ENCODE peak calls at places on chromosomes 1 and 21, in seven cellular contexts. G is activated naive CD8-positive, alpha-beta T cell treated with anti-CD3 and anti-CD28 coated beads, Interleukin-2, amount 50 U/mL, for 16 hours; T is left ventricle myocardium superior; N is effector memory CD8-positive, alpha-beta T cell; H is GM06990; P is NCI-H2171 treated with DMSO at 0.1 percent for 48 hours; A is upper lobe of right lung. M is an unnamed sample.

GRCh38 chr1:198246331-198246730 is 89.5 kb downstream of the NEK7 start:
- DNase-seq in T (no peak), H (no peak), N (no peak), P (no peak), A (no peak), G (no peak), M (no peak)

GRCh38 chr1:151763990-151764389 is 694 bp upstream of the MRPL9 start:
- DNase-seq in N (no peak), G (no peak), A (no peak), T (no peak), H (no peak), P (no peak), M (no peak)

GRCh38 chr21:28639742-28640141 is 352.9 kb downstream of the LTN1 start:
- DNase-seq in A (no peak), P (no peak), G (no peak), H (no peak), N (no peak), T (no peak), M (no peak)

GRCh38 chr21:23853796-23854379 is 1753.4 kb downstream of the MRPL39 start:
- DNase-seq in A (no peak), N (no peak), G (no peak), H (no peak), P (peak; percentile 9), T (no peak), M (no peak)

GRCh38 chr1:226980565-226981385 is 40.7 kb downstream of the COQ8A start:
- DNase-seq in A (peak; percentile 80), P (no peak), H (no peak), T (peak; percentile 87), N (no peak), G (no peak), M (peak; percentile 71)

GRCh38 chr1:16727190-16728111 is 12.9 kb upstream of the RNU1-4 start:
- DNase-seq in T (no peak), G (no peak), A (peak; percentile 66), P (no peak), H (peak; percentile 76), N (peak; percentile 37), M (peak; percentile 75)

GRCh38 chr1:4662723-4663122 is 8.3 kb downstream of the AJAP1 start:
- DNase-seq in A (no peak), G (no peak), T (no peak), P (no peak), H (no peak), N (no peak), M (no peak)

GRCh38 chr1:109279615-109280278 is 3.2 kb downstream of the PSRC1 start:
- DNase-seq in N (no peak), A (no peak), G (no peak), H (no peak), T (no peak), P (no peak), M (no peak)

GRCh38 chr21:34342476-34342875 is 21.3 kb upstream of the KCNE2 start:
- DNase-seq in G (no peak), H (no peak), A (no peak), P (no peak), N (no peak), T (no peak), M (no peak)

GRCh38 chr1:182611787-182612186 is 7.6 kb upstream of the RGS16 start:
- DNase-seq in G (no peak), N (no peak), A (no peak), T (no peak), H (no peak), P (peak; percentile 99), M (no peak)

GRCh38 chr1:217067642-217068041 is 344.4 kb upstream of the ESRRG start:
- DNase-seq in P (no peak), G (no peak), A (no peak), N (no peak), H (peak; percentile 19), T (no peak), M (no peak)

GRCh38 chr1:232123775-232124659 is 497.4 kb downstream of the DISC1 start:
- DNase-seq in H (no peak), P (no peak), G (no peak), T (no peak), A (no peak), N (no peak), M (no peak)

GRCh38 chr1:19087737-19088594 is 122.1 kb downstream of the UBR4 start:
- DNase-seq in T (no peak), A (no peak), H (peak; percentile 49), N (no peak), P (no peak), G (no peak), M (no peak)

GRCh38 chr1:10908266-10908665 is 104.2 kb upstream of the TARDBP start:
- DNase-seq in H (no peak), T (no peak), A (peak; percentile 34), N (no peak), P (no peak), G (no peak), M (no peak)

GRCh38 chr1:183989078-183989577 is 48.4 kb downstream of the COLGALT2 start:
- DNase-seq in H (peak; percentile 55), A (no peak), T (peak; percentile 61), G (no peak), P (no peak), N (no peak), M (no peak)

GRCh38 chr1:244341455-244342450 is 110.0 kb downstream of the ADSS2 start:
- DNase-seq in P (peak; percentile 23), G (no peak), T (no peak), A (no peak), N (no peak), H (no peak), M (no peak)

GRCh38 chr1:50427818-50428779 is 4.9 kb upstream of the DMRTA2 start:
- DNase-seq in G (no peak), N (no peak), T (no peak), A (no peak), P (no peak), H (no peak), M (no peak)

GRCh38 chr1:108554682-108555081 is 5.2 kb upstream of the EEIG2 start:
- DNase-seq in H (no peak), P (no peak), N (no peak), G (no peak), A (no peak), T (no peak), M (no peak)

GRCh38 chr1:13948851-13949490 is 249.0 kb downstream of the PRDM2 start:
- DNase-seq in P (peak; percentile 13), N (no peak), A (no peak), H (no peak), T (peak; percentile 59), G (no peak), M (peak; percentile 55)

GRCh38 chr1:51063121-51063520 is 38.9 kb upstream of the C1orf185 start:
- DNase-seq in G (no peak), N (no peak), H (no peak), P (no peak), A (no peak), T (no peak), M (no peak)

GRCh38 chr1:55337801-55338447 is 122.8 kb upstream of the USP24 start:
- DNase-seq in A (no peak), H (peak; percentile 24), T (no peak), N (peak; percentile 3), P (peak; percentile 89), G (no peak), M (no peak)

GRCh38 chr1:117209094-117209493 is 1.6 kb downstream of the VTCN1 start:
- DNase-seq in T (no peak), H (no peak), N (no peak), A (no peak), G (no peak), P (no peak), M (no peak)

GRCh38 chr1:240526321-240526720 is 85.6 kb downstream of the GREM2 start:
- DNase-seq in H (no peak), G (no peak), A (no peak), P (no peak), T (no peak), N (no peak), M (no peak)

GRCh38 chr1:198699167-198700015 is 60.6 kb downstream of the PTPRC start:
- DNase-seq in H (no peak), N (peak; percentile 64), G (peak; percentile 55), T (peak; percentile 55), P (peak; percentile 60), A (peak; percentile 87), M (peak; percentile 70)

GRCh38 chr1:100921110-100921706 is 25.3 kb downstream of the SLC30A7 start:
- DNase-seq in H (peak; percentile 12), G (no peak), N (peak; percentile 8), T (no peak), A (no peak), P (peak; percentile 57), M (no peak)

GRCh38 chr1:95352767-95353166 is 118.8 kb downstream of the RWDD3 start:
- DNase-seq in G (no peak), A (no peak), P (peak; percentile 50), H (no peak), N (no peak), T (no peak), M (peak; percentile 29)

GRCh38 chr1:18681423-18681835 is 50.8 kb downstream of the PAX7 start:
- DNase-seq in N (no peak), G (no peak), A (no peak), T (no peak), P (peak; percentile 63), H (no peak), M (no peak)

GRCh38 chr1:151839457-151840409 is at the start of gene C2CD4D:
- DNase-seq in H (peak; percentile 69), T (peak; percentile 58), N (peak; percentile 73), A (peak; percentile 73), G (peak; percentile 28), P (peak; percentile 37), M (no peak)

GRCh38 chr1:184618851-184619250 is 135.8 kb downstream of the EDEM3 start:
- DNase-seq in H (no peak), P (no peak), G (no peak), A (no peak), N (no peak), T (no peak), M (no peak)

GRCh38 chr1:22450421-22451021 is 1.1 kb upstream of the ZBTB40 start:
- DNase-seq in H (no peak), G (no peak), P (peak; percentile 15), N (no peak), T (no peak), A (no peak), M (no peak)

GRCh38 chr1:155184835-155185782 is 11.5 kb downstream of the TRIM46 start:
- DNase-seq in G (no peak), N (no peak), A (peak; percentile 84), H (peak; percentile 62), P (peak; percentile 21), T (peak; percentile 69), M (no peak)

GRCh38 chr1:203406446-203407045 is 55.6 kb upstream of the FMOD start:
- DNase-seq in N (no peak), P (no peak), A (no peak), T (peak; percentile 75), H (no peak), G (no peak), M (peak; percentile 77)

GRCh38 chr1:119715542-119715941 is 3.8 kb downstream of the PHGDH start:
- DNase-seq in T (no peak), H (no peak), G (no peak), A (no peak), N (no peak), P (peak; percentile 11), M (no peak)